ENCODE peak calls at places on chromosomes 7 and 10, in six cellular contexts. P is upper lobe of left lung, F is K562, A is A549, N is HepG2, I is GM12878. S is an unnamed sample.

GRCh38 chr10:69359089-69360025 is 57.4 kb downstream of the TACR2 start:
- ATAC-seq in P (no peak), F (no peak), A (no peak), N (no peak), I (no peak), S (no peak)

GRCh38 chr10:17713133-17713532 is 38.9 kb upstream of the TMEM236 start:
- ATAC-seq in P (no peak), F (no peak), A (no peak), N (no peak), I (no peak), S (no peak)

GRCh38 chr7:154591544-154591943 is 411.4 kb downstream of the PAXIP1 start:
- ATAC-seq in P (no peak), F (no peak), A (no peak), N (no peak), I (no peak), S (no peak)

GRCh38 chr10:115882021-115882420 is 391.0 kb downstream of the GFRA1 start:
- ATAC-seq in P (no peak), F (no peak), A (no peak), N (no peak), I (no peak), S (no peak)

GRCh38 chr7:44959956-44960640 is 18.7 kb downstream of the MYO1G start:
- ATAC-seq in P (no peak), F (no peak), A (no peak), N (no peak), I (no peak), S (no peak)

GRCh38 chr10:4474829-4475228 is 351.2 kb upstream of the AKR1E2 start:
- ATAC-seq in P (no peak), F (no peak), A (no peak), N (no peak), I (no peak), S (no peak)

GRCh38 chr10:60456053-60456452 is 66.4 kb upstream of the ANK3 start:
- ATAC-seq in P (no peak), F (peak), A (no peak), N (no peak), I (no peak), S (no peak)

GRCh38 chr7:50497068-50497642 is 47.0 kb upstream of the FIGNL1 start:
- ATAC-seq in P (no peak), F (peak), A (no peak), N (no peak), I (no peak), S (peak)

GRCh38 chr10:93180402-93181040 is 106.8 kb downstream of the CYP26A1 start:
- ATAC-seq in P (no peak), F (peak), A (no peak), N (no peak), I (no peak), S (no peak)

DNA sequence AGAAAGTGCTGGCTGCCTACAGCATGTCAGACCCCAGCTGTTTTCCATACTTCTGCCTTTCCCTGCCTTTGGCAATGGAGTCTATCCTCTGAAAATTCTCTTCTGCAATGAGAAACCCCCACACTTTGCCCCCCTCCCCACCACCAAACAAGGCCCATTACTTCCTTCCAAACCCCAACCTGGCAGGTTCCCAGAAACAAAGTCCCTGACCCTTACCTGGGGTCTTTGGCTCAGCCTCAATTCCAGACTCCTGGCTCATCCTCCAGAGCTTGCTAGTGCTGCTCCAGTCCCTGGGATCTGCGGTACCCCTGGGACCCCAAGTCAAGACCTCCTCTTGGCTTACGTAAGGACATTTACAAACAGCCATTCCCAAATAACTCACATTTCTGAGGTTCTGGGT is 17.5 kb upstream of the CCL26 start:
- ATAC-seq in P (no peak), F (no peak), A (no peak), N (no peak), I (no peak), S (no peak)
- H3K4me3 ChIP-seq in P (no peak), F (no peak), A (no peak), N (no peak), I (no peak), S (no peak)

GRCh38 chr10:10477859-10478258 is 539.8 kb upstream of the CELF2 start:
- ATAC-seq in P (no peak), F (no peak), A (no peak), N (no peak), I (no peak), S (no peak)

GRCh38 chr10:10479465-10479864 is 538.2 kb upstream of the CELF2 start:
- ATAC-seq in P (no peak), F (no peak), A (no peak), N (no peak), I (no peak), S (no peak)

GRCh38 chr10:10471758-10472157 is 545.9 kb upstream of the CELF2 start:
- ATAC-seq in P (no peak), F (no peak), A (no peak), N (no peak), I (no peak), S (no peak)

DNA sequence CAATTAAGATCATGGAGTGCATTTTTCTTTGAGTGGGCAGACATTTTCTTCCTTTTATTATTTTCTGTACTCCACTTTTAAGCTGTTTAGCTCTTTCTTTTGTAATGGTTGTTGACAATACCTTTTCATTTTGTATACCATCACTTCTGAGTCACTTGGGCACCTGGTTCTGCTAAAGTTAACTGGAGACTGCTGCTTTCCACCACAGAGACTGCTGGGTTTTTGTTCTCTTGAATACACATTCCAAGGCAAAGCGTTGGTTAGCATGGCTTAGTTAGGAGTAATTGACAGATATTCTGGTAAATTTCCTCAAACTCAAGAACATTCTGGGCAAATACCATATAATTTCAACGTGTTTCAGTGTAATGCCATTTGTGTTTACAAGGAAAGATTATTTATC is 541.9 kb upstream of the CELF2 start:
- ATAC-seq in P (no peak), F (no peak), A (no peak), N (no peak), I (no peak), S (no peak)
- TF ChIP-seq POLR2A in P (no peak), F (no peak), A (no peak), N (no peak), I (no peak), S (no peak)

GRCh38 chr10:79320785-79321493 is 26.3 kb upstream of the PPIF start:
- ATAC-seq in P (peak), F (no peak), A (peak), N (no peak), I (no peak), S (no peak)

GRCh38 chr10:79321494-79321882 is 25.8 kb upstream of the PPIF start:
- ATAC-seq in P (no peak), F (no peak), A (no peak), N (no peak), I (no peak), S (no peak)

GRCh38 chr10:79316671-79317431 is 30.4 kb upstream of the PPIF start:
- ATAC-seq in P (no peak), F (peak), A (peak), N (peak), I (peak), S (peak)

GRCh38 chr10:79318369-79318768 is 28.9 kb upstream of the PPIF start:
- ATAC-seq in P (no peak), F (no peak), A (no peak), N (peak), I (no peak), S (no peak)

GRCh38 chr10:79319372-79319771 is 27.9 kb upstream of the PPIF start:
- ATAC-seq in P (no peak), F (no peak), A (no peak), N (no peak), I (no peak), S (no peak)
- TF ChIP-seq EP300 in P (no peak), F (no peak), A (no peak), N (no peak), I (no peak), S (no peak)

GRCh38 chr10:70441161-70441876 is at the start of gene NODAL:
- ATAC-seq in P (no peak), F (no peak), A (no peak), N (no peak), I (no peak), S (no peak)
- H3K4me3 ChIP-seq in P (peak), F (no peak), A (no peak), N (no peak), I (no peak), S (peak)

DNA sequence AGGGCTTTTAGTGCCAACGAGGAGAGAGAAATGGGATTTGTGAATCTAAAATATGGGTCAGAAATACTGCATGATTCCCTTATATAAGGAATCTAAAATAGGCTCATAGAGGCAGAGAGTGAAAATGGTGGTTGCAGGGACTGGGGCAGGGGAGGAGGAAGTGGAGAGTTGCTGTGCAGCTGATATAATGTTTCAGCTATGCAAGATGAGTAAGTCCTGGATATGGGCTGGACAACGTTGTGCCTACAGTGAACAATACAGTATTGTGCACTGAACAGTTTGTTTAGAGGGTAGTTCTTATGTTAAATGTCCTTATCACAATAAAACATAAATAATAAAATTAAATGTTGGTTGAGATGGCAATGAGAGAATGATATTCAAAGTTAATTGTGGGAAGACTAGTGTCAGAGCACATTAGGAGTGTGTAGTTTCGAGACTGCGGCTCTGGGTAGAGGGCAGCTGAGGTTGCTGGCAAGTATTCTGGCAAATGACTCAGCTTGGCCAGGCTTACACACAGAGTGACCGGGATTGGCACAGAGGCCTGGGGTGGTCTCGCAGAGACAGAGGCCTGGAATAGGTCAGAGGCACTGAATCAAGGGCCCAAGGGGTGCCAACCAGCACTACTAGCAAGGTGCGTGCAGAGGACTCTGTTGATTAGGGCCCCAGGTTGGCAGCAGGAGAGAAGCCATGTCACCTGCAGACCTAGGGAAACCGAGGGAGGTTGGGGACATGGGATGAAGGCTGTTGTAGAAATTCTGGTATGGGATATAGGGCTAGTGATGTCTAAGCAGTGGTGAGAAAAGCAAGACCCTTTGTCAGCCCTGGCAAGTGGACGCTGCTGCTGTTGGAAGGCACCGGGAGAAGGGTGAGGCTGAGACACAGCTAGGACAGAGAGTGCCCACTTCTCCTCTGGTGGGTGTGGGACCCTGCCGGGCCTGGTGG is 2.8 kb upstream of the DEPP1 start:
- ATAC-seq in P (no peak), F (peak), A (peak), N (peak), I (peak), S (peak)
- TF ChIP-seq POLR2A in P (no peak), F (no peak), A (no peak), N (no peak), I (no peak), S (no peak)

GRCh38 chr10:3226960-3227724 is 54.6 kb upstream of the PITRM1 start:
- ATAC-seq in P (no peak), F (no peak), A (peak), N (no peak), I (peak), S (peak)
- TF ChIP-seq EP300 in P (no peak), F (no peak), A (no peak), N (no peak), I (no peak), S (no peak)

DNA sequence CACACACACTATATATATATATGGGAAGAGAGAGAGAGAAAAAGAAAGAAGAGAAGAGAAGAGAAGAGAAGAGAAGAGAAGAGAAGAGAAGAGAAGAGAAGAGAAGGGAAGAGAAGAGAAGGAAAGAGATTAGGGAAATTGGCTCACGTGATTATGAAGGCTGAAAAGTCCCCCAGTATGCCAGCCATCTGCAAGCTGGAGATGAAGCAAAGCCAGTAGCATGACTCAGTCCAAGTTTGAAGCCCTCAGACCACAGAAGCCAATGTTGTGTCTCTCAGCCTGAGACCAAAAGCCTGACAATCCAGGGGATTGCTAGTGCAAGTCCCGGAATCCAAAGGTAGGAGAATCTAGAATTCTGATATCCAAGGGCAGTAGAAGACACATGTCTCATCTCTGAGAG is 206.3 kb upstream of the PRSS1 start:
- ATAC-seq in P (no peak), F (no peak), A (no peak), N (no peak), I (no peak), S (no peak)
- H3K4me3 ChIP-seq in P (no peak), F (no peak), A (no peak), N (no peak), I (no peak), S (no peak)

GRCh38 chr7:158266426-158266816 is 321.2 kb downstream of the PTPRN2 start:
- ATAC-seq in P (no peak), F (no peak), A (no peak), N (no peak), I (no peak), S (no peak)
- TF ChIP-seq POLR2A in P (no peak), F (no peak), A (no peak), N (no peak), I (no peak), S (no peak)

S was measured in gastroesophageal sphincter.